ENCODE peak calls at places on chromosome 6, in nine cellular contexts. One of them, this sample, is unnamed.

GRCh38 chr6:28522594-28523557 is 2.8 kb upstream of the GPX5 start:
- DNase-seq in WTC11: peak
- DNase-seq in CD4-positive, alpha-beta T cell: peak
- DNase-seq in fibroblast of villous mesenchyme: no peak
- DNase-seq in MCF 10A: no peak
- DNase-seq in RWPE1: no peak
- DNase-seq in GM06990: no peak
- DNase-seq in HFFc6: no peak
- DNase-seq in AG09309: no peak
- DNase-seq in this sample: no peak

GRCh38 chr6:30443657-30444450 is 45.5 kb upstream of the HLA-E start:
- DNase-seq in MCF 10A: peak
- DNase-seq in AG09309: no peak
- DNase-seq in RWPE1: peak
- DNase-seq in CD4-positive, alpha-beta T cell: no peak
- DNase-seq in fibroblast of villous mesenchyme: peak
- DNase-seq in GM06990: no peak
- DNase-seq in HFFc6: no peak
- DNase-seq in WTC11: peak
- DNase-seq in this sample: no peak

GRCh38 chr6:126886106-126886505 is 232.4 kb upstream of the RSPO3 start:
- DNase-seq in CD4-positive, alpha-beta T cell: no peak
- DNase-seq in WTC11: no peak
- DNase-seq in fibroblast of villous mesenchyme: peak
- DNase-seq in MCF 10A: no peak
- DNase-seq in AG09309: no peak
- DNase-seq in HFFc6: no peak
- DNase-seq in GM06990: no peak
- DNase-seq in RWPE1: no peak
- DNase-seq in this sample: no peak

GRCh38 chr6:110357696-110358535 is at the start of gene METTL24:
- DNase-seq in AG09309: no peak
- DNase-seq in RWPE1: no peak
- DNase-seq in GM06990: peak
- DNase-seq in CD4-positive, alpha-beta T cell: no peak
- DNase-seq in WTC11: peak
- DNase-seq in MCF 10A: no peak
- DNase-seq in HFFc6: no peak
- DNase-seq in fibroblast of villous mesenchyme: no peak
- DNase-seq in this sample: peak

GRCh38 chr6:33578588-33579011 is 1.5 kb downstream of the BAK1 start:
- DNase-seq in MCF 10A: no peak
- DNase-seq in fibroblast of villous mesenchyme: no peak
- DNase-seq in WTC11: no peak
- DNase-seq in AG09309: no peak
- DNase-seq in CD4-positive, alpha-beta T cell: no peak
- DNase-seq in HFFc6: no peak
- DNase-seq in RWPE1: no peak
- DNase-seq in GM06990: peak
- DNase-seq in this sample: no peak

GRCh38 chr6:4460595-4461475 is 315.4 kb upstream of the CDYL start:
- DNase-seq in fibroblast of villous mesenchyme: peak
- DNase-seq in AG09309: no peak
- DNase-seq in CD4-positive, alpha-beta T cell: no peak
- DNase-seq in RWPE1: peak
- DNase-seq in WTC11: no peak
- DNase-seq in HFFc6: no peak
- DNase-seq in GM06990: no peak
- DNase-seq in MCF 10A: no peak
- DNase-seq in this sample: no peak

GRCh38 chr6:121677551-121677950 is 242.1 kb downstream of the GJA1 start:
- DNase-seq in CD4-positive, alpha-beta T cell: no peak
- DNase-seq in HFFc6: no peak
- DNase-seq in RWPE1: no peak
- DNase-seq in WTC11: no peak
- DNase-seq in AG09309: no peak
- DNase-seq in fibroblast of villous mesenchyme: no peak
- DNase-seq in MCF 10A: no peak
- DNase-seq in GM06990: no peak
- DNase-seq in this sample: no peak

GRCh38 chr6:39295538-39295937 is 18.7 kb downstream of the KCNK17 start:
- DNase-seq in GM06990: no peak
- DNase-seq in fibroblast of villous mesenchyme: no peak
- DNase-seq in CD4-positive, alpha-beta T cell: no peak
- DNase-seq in HFFc6: no peak
- DNase-seq in RWPE1: no peak
- DNase-seq in MCF 10A: peak
- DNase-seq in AG09309: no peak
- DNase-seq in WTC11: no peak
- DNase-seq in this sample: no peak

GRCh38 chr6:104322849-104323248 is 536.9 kb downstream of the HACE1 start:
- DNase-seq in AG09309: no peak
- DNase-seq in GM06990: no peak
- DNase-seq in fibroblast of villous mesenchyme: no peak
- DNase-seq in RWPE1: no peak
- DNase-seq in WTC11: no peak
- DNase-seq in CD4-positive, alpha-beta T cell: no peak
- DNase-seq in MCF 10A: no peak
- DNase-seq in HFFc6: no peak
- DNase-seq in this sample: no peak

GRCh38 chr6:4957521-4958231 is 46.2 kb downstream of the RPP40 start:
- DNase-seq in HFFc6: no peak
- DNase-seq in RWPE1: peak
- DNase-seq in GM06990: no peak
- DNase-seq in CD4-positive, alpha-beta T cell: no peak
- DNase-seq in MCF 10A: peak
- DNase-seq in AG09309: no peak
- DNase-seq in WTC11: peak
- DNase-seq in fibroblast of villous mesenchyme: no peak
- DNase-seq in this sample: no peak

GRCh38 chr6:34021839-34022190 is 124.1 kb downstream of the GRM4 start:
- DNase-seq in WTC11: no peak
- DNase-seq in RWPE1: no peak
- DNase-seq in AG09309: no peak
- DNase-seq in GM06990: no peak
- DNase-seq in HFFc6: no peak
- DNase-seq in MCF 10A: no peak
- DNase-seq in fibroblast of villous mesenchyme: no peak
- DNase-seq in CD4-positive, alpha-beta T cell: no peak
- DNase-seq in this sample: no peak

GRCh38 chr6:20221448-20221847 is 9.2 kb upstream of the MBOAT1 start:
- DNase-seq in GM06990: no peak
- DNase-seq in RWPE1: no peak
- DNase-seq in CD4-positive, alpha-beta T cell: no peak
- DNase-seq in fibroblast of villous mesenchyme: no peak
- DNase-seq in WTC11: no peak
- DNase-seq in MCF 10A: no peak
- DNase-seq in HFFc6: no peak
- DNase-seq in AG09309: no peak
- DNase-seq in this sample: no peak

GRCh38 chr6:13811627-13812358 is 2.6 kb downstream of the MCUR1 start:
- DNase-seq in GM06990: no peak
- DNase-seq in WTC11: no peak
- DNase-seq in CD4-positive, alpha-beta T cell: no peak
- DNase-seq in MCF 10A: no peak
- DNase-seq in HFFc6: no peak
- DNase-seq in fibroblast of villous mesenchyme: no peak
- DNase-seq in AG09309: no peak
- DNase-seq in RWPE1: no peak
- DNase-seq in this sample: no peak

DNA sequence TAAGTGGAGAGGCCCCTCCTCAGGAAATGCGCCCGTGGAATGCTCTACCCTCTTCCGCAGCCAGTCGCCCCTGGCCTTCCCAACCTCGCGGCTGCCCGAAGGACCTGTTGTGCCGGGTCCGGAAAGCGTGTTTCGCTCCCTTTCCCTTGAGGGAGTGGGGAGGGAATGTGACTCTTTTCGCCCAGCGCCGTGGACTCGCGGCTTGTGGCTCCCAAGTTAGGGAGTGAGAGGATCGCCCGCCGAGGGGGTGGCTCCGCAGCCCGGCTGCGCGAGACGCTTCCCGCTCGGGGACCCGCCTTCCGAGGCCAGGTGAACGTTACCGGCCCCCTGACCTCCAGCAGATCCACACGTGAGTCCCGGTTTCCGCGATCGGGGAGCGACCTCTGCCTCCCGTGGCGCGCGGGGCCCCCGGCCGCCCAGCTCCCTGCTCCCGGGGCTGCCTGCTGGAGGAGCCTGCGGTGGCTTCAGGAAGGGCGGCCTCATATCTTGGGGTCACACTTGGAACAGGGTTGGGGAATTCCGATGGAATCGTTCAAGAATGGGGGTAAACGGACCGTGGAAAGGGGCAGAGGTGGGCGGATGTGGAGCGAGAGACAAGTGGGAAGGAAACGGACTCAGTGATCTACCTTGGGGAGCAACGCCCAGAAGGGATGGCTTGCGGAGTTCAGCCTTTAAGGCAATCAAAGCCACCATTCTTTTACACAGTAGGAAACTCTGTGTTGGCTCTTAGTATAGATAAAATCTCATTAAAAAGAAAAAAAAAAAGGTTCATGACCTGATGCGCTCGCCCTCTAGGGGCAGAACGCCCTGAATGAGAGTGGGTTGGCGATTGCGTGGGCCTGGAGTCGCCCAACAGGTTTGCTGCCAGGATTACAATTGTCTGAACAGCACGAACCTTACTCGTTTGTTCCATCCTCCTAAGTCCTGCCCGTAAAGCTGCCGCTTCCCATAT is 887 bp downstream of the TPD52L1 start:
- DNase-seq in WTC11: peak
- DNase-seq in MCF 10A: peak
- DNase-seq in fibroblast of villous mesenchyme: peak
- DNase-seq in RWPE1: peak
- DNase-seq in HFFc6: no peak
- DNase-seq in AG09309: no peak
- DNase-seq in CD4-positive, alpha-beta T cell: no peak
- DNase-seq in GM06990: peak
- DNase-seq in this sample: peak
- TF ChIP-seq CTCF in WTC11: no peak
- TF ChIP-seq CTCF in MCF 10A: peak
- TF ChIP-seq CTCF in fibroblast of villous mesenchyme: no peak
- TF ChIP-seq CTCF in RWPE1: peak
- TF ChIP-seq CTCF in HFFc6: peak
- TF ChIP-seq CTCF in AG09309: no peak
- TF ChIP-seq CTCF in CD4-positive, alpha-beta T cell: no peak
- TF ChIP-seq CTCF in GM06990: no peak
- TF ChIP-seq CTCF in this sample: peak

DNA sequence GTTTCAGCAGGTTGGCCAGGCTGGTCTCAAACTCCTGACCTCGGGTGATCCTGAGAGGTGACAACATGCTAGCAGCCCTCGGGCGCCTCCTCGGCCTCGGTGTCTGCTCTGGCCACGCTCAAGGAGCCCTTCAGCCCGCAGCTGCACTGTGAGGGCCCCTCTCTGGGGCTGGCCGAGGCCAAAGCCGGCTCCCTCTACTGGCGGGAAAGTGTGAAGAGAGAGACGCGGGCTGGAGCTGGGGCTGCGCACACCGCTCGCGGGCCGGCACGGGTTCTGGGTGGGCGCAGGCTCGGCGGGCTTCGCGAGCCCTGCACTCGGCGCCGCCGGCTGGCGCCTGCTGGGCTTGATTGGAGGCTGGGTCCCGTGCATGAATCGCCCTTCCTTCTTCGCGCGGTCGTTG is 80.8 kb upstream of the RBM24 start:
- DNase-seq in RWPE1: no peak
- DNase-seq in fibroblast of villous mesenchyme: no peak
- DNase-seq in CD4-positive, alpha-beta T cell: no peak
- DNase-seq in AG09309: no peak
- DNase-seq in MCF 10A: no peak
- DNase-seq in WTC11: peak
- DNase-seq in GM06990: no peak
- DNase-seq in HFFc6: no peak
- DNase-seq in this sample: no peak
- TF ChIP-seq CTCF in RWPE1: no peak
- TF ChIP-seq CTCF in fibroblast of villous mesenchyme: peak
- TF ChIP-seq CTCF in CD4-positive, alpha-beta T cell: no peak
- TF ChIP-seq CTCF in AG09309: no peak
- TF ChIP-seq CTCF in MCF 10A: no peak
- TF ChIP-seq CTCF in WTC11: peak
- TF ChIP-seq CTCF in GM06990: no peak
- TF ChIP-seq CTCF in HFFc6: peak
- TF ChIP-seq CTCF in this sample: no peak

DNA sequence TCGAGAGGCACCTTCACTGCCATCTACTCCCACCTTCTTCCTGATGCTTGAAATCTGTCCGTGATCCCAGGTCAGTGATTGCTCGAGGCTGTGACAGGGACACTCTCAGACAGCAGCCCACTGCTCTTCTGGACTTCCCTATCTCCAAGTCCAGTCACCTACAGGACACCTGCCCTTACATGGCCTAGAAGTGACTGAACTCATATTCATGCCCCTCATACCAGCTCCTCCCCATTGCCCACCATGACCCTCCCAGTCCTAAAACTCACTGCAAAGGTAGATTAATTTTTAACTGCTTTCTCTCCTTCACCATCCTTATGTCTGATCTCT is 7.5 kb upstream of the ARMC12 start:
- DNase-seq in WTC11: no peak
- DNase-seq in RWPE1: no peak
- DNase-seq in HFFc6: no peak
- DNase-seq in CD4-positive, alpha-beta T cell: no peak
- DNase-seq in MCF 10A: no peak
- DNase-seq in AG09309: no peak
- DNase-seq in fibroblast of villous mesenchyme: no peak
- DNase-seq in GM06990: no peak
- DNase-seq in this sample: no peak
- TF ChIP-seq CTCF in WTC11: no peak
- TF ChIP-seq CTCF in RWPE1: no peak
- TF ChIP-seq CTCF in HFFc6: no peak
- TF ChIP-seq CTCF in CD4-positive, alpha-beta T cell: no peak
- TF ChIP-seq CTCF in MCF 10A: no peak
- TF ChIP-seq CTCF in AG09309: no peak
- TF ChIP-seq CTCF in fibroblast of villous mesenchyme: no peak
- TF ChIP-seq CTCF in GM06990: no peak
- TF ChIP-seq CTCF in this sample: no peak

GRCh38 chr6:52579006-52579660 is 2.3 kb upstream of the TRAM2 start:
- DNase-seq in GM06990: no peak
- DNase-seq in MCF 10A: no peak
- DNase-seq in fibroblast of villous mesenchyme: no peak
- DNase-seq in AG09309: no peak
- DNase-seq in HFFc6: no peak
- DNase-seq in CD4-positive, alpha-beta T cell: no peak
- DNase-seq in WTC11: no peak
- DNase-seq in RWPE1: no peak
- DNase-seq in this sample: no peak
- TF ChIP-seq CTCF in GM06990: no peak
- TF ChIP-seq CTCF in MCF 10A: no peak
- TF ChIP-seq CTCF in fibroblast of villous mesenchyme: no peak
- TF ChIP-seq CTCF in AG09309: no peak
- TF ChIP-seq CTCF in HFFc6: no peak
- TF ChIP-seq CTCF in CD4-positive, alpha-beta T cell: no peak
- TF ChIP-seq CTCF in WTC11: no peak
- TF ChIP-seq CTCF in RWPE1: no peak
- TF ChIP-seq CTCF in this sample: no peak

This sample was measured in GM13977.